ENCODE peak calls at places on chromosomes 7 and 10, in four cellular contexts. F, Q, R and C are unnamed samples.

GRCh38 chr7:155058861-155059355 is 11.2 kb upstream of the HTR5A start:
- DNase-seq in R (no peak), Q (no peak), F (peak), C (no peak)

GRCh38 chr10:4330626-4331025 is 495.4 kb upstream of the AKR1E2 start:
- DNase-seq in Q (no peak), R (no peak), F (no peak), C (no peak)

GRCh38 chr7:13822678-13823077 is 166.8 kb downstream of the ETV1 start:
- DNase-seq in Q (no peak), R (no peak), F (no peak), C (no peak)

GRCh38 chr7:130995252-130996081 is 261.5 kb upstream of the KLF14 start:
- DNase-seq in F (no peak), R (no peak), Q (no peak), C (no peak)

GRCh38 chr7:46802460-46802972 is 779.4 kb downstream of the TNS3 start:
- DNase-seq in Q (no peak), F (no peak), R (no peak), C (no peak)

GRCh38 chr10:55311823-55312431 is 510.9 kb upstream of the PCDH15 start:
- DNase-seq in F (no peak), Q (no peak), R (no peak), C (no peak)

GRCh38 chr10:127298396-127298795 is 102.0 kb upstream of the INSYN2A start:
- DNase-seq in R (no peak), Q (no peak), F (no peak), C (no peak)

GRCh38 chr10:125026974-125027735 is 85.2 kb downstream of the ZRANB1 start:
- DNase-seq in R (no peak), F (no peak), Q (no peak), C (no peak)

GRCh38 chr7:22052221-22052639 is 106.5 kb upstream of the CDCA7L start:
- DNase-seq in Q (no peak), F (no peak), R (no peak), C (no peak)

GRCh38 chr7:28435732-28436378 is 23.5 kb downstream of the CREB5 start:
- DNase-seq in R (peak), Q (no peak), F (peak), C (no peak)

GRCh38 chr7:13115157-13115772 is 427.8 kb downstream of the ARL4A start:
- DNase-seq in R (no peak), Q (no peak), F (no peak), C (no peak)

GRCh38 chr10:80670774-80671173 is 133.1 kb downstream of the SH2D4B start:
- DNase-seq in R (no peak), F (no peak), Q (no peak), C (no peak)

GRCh38 chr10:95818663-95819062 is 62.7 kb downstream of the ENTPD1 start:
- DNase-seq in F (no peak), Q (no peak), R (no peak), C (no peak)

GRCh38 chr10:30432631-30433285 is 1.2 kb upstream of the MAP3K8 start:
- DNase-seq in Q (no peak), R (no peak), F (no peak), C (no peak)

GRCh38 chr10:77637474-77637985 is at the start of gene KCNMA1:
- DNase-seq in F (peak), R (peak), Q (no peak), C (peak)

GRCh38 chr7:139351027-139351426 is 8.7 kb upstream of the LUC7L2 start:
- DNase-seq in R (no peak), F (no peak), Q (no peak), C (no peak)

GRCh38 chr7:36777855-36778254 is 53.6 kb upstream of the AOAH start:
- DNase-seq in R (no peak), F (no peak), Q (no peak), C (no peak)

GRCh38 chr7:55189447-55189760 is 170.6 kb downstream of the EGFR start:
- DNase-seq in Q (no peak), F (no peak), R (no peak), C (no peak)

GRCh38 chr7:80134536-80135305 is at the start of gene GNAI1:
- DNase-seq in F (peak), Q (peak), R (peak), C (no peak)

GRCh38 chr10:11595395-11595692 is 16.1 kb downstream of the USP6NL start:
- DNase-seq in F (no peak), R (no peak), Q (no peak), C (no peak)

GRCh38 chr7:75654855-75655254 is 83.9 kb downstream of the HIP1 start:
- DNase-seq in Q (no peak), R (no peak), F (no peak), C (no peak)

GRCh38 chr7:124765401-124766352 is at the start of gene GPR37:
- DNase-seq in F (peak), Q (peak), R (peak), C (no peak)

GRCh38 chr7:16399265-16399801 is 22.0 kb downstream of the CRPPA start:
- DNase-seq in F (no peak), R (no peak), Q (no peak), C (no peak)

GRCh38 chr7:139842414-139843210 is 13.5 kb downstream of the TBXAS1 start:
- DNase-seq in R (peak), Q (no peak), F (no peak), C (peak)

GRCh38 chr7:66549466-66549865 is 79.2 kb upstream of the KCTD7 start:
- DNase-seq in F (no peak), Q (no peak), R (no peak), C (no peak)

GRCh38 chr10:14681305-14681704 is 93.4 kb downstream of the FAM107B start:
- DNase-seq in Q (no peak), R (no peak), F (no peak), C (no peak)

GRCh38 chr7:104891949-104892348 is 122.1 kb upstream of the KMT2E start:
- DNase-seq in F (no peak), Q (no peak), R (no peak), C (no peak)

GRCh38 chr7:130955560-130955919 is 221.5 kb upstream of the KLF14 start:
- DNase-seq in F (no peak), Q (no peak), R (no peak), C (no peak)

GRCh38 chr10:69802424-69803161 is 887 bp downstream of the COL13A1 start:
- DNase-seq in R (no peak), F (no peak), Q (no peak), C (no peak)

GRCh38 chr7:50477640-50478039 is 27.5 kb upstream of the FIGNL1 start:
- DNase-seq in F (peak), Q (no peak), R (no peak), C (no peak)

GRCh38 chr10:112880633-112881530 is 69.2 kb upstream of the TCF7L2 start:
- DNase-seq in Q (no peak), R (no peak), F (no peak), C (no peak)